ENCODE peak calls at places on chromosomes 7 and 10, in nine cellular contexts. T is sigmoid colon, F is GM12878, B is H1, N is transverse colon, R is suprapubic skin, K is endothelial cell of umbilical vein, X is stomach, Z is spleen. J is an unnamed sample.

GRCh38 chr10:102714621-102715455 is at the start of gene SFXN2:
- DNase-seq in B (no peak), R (peak; percentile 80), T (no peak), K (no peak), F (no peak), N (peak; percentile 47), Z (no peak), X (peak; percentile 49), J (no peak)

GRCh38 chr7:122677149-122677548 is 21.8 kb downstream of the RNF133 start:
- DNase-seq in Z (no peak), R (no peak), X (no peak), K (no peak), B (no peak), T (no peak), N (no peak), F (no peak), J (no peak)

GRCh38 chr7:114409750-114410149 is 4.9 kb upstream of the FOXP2 start:
- DNase-seq in X (no peak), T (no peak), Z (no peak), R (no peak), N (no peak), B (no peak), F (no peak), K (no peak), J (no peak)

GRCh38 chr7:120994512-120995363 is 6.2 kb downstream of the CPED1 start:
- DNase-seq in K (no peak), F (no peak), B (no peak), N (no peak), X (no peak), Z (no peak), T (no peak), R (no peak), J (no peak)

GRCh38 chr10:5684971-5685763 is 529 bp downstream of the TASOR2 start:
- DNase-seq in N (peak; percentile 75), K (peak; percentile 82), T (peak; percentile 81), F (peak; percentile 26), B (no peak), R (peak; percentile 77), X (peak; percentile 66), Z (peak; percentile 88), J (no peak)

GRCh38 chr7:34269084-34269483 is 363.7 kb downstream of the BMPER start:
- DNase-seq in N (no peak), T (no peak), R (no peak), B (no peak), F (no peak), Z (no peak), K (no peak), X (no peak), J (no peak)

GRCh38 chr10:70370766-70371165 is 11.7 kb downstream of the LRRC20 start:
- DNase-seq in T (no peak), X (no peak), Z (no peak), F (no peak), R (no peak), K (no peak), N (no peak), B (no peak), J (no peak)

GRCh38 chr10:132804785-132805426 is 19.0 kb upstream of the NKX6-2 start:
- DNase-seq in Z (no peak), N (no peak), B (no peak), X (peak; percentile 20), K (no peak), F (no peak), T (peak; percentile 48), R (no peak), J (no peak)

GRCh38 chr7:28207486-28208158 is 27.0 kb upstream of the JAZF1 start:
- DNase-seq in K (peak; percentile 78), F (peak; percentile 41), B (no peak), Z (no peak), R (no peak), N (no peak), X (no peak), T (no peak), J (no peak)

GRCh38 chr7:26237035-26237807 is 35.7 kb downstream of the CBX3 start:
- DNase-seq in Z (no peak), F (no peak), B (no peak), X (no peak), K (no peak), R (no peak), N (no peak), T (no peak), J (no peak)

GRCh38 chr10:88490216-88490980 is 92.7 kb downstream of the RNLS start:
- DNase-seq in K (no peak), X (no peak), B (no peak), T (no peak), N (no peak), R (no peak), F (no peak), Z (no peak), J (no peak)

GRCh38 chr7:88835147-88835728 is 39.7 kb upstream of the TEX47 start:
- DNase-seq in B (peak; percentile 3), T (no peak), X (no peak), K (peak; percentile 58), Z (no peak), R (no peak), N (no peak), F (peak; percentile 15), J (no peak)

GRCh38 chr10:6410830-6411229 is 169.2 kb downstream of the PRKCQ start:
- DNase-seq in F (no peak), T (no peak), X (no peak), N (no peak), R (no peak), K (no peak), B (no peak), Z (no peak), J (peak; percentile 40)

GRCh38 chr10:29946953-29947700 is 112.3 kb downstream of the JCAD start:
- DNase-seq in B (no peak), K (peak; percentile 73), F (no peak), T (peak; percentile 88), N (no peak), X (peak; percentile 50), R (peak; percentile 69), Z (no peak), J (no peak)

GRCh38 chr7:18475488-18475887 is 20.1 kb upstream of the HDAC9 start:
- DNase-seq in R (no peak), K (no peak), N (no peak), B (no peak), Z (no peak), T (no peak), F (no peak), X (no peak), J (no peak)

GRCh38 chr7:1593091-1593866 is 23.4 kb upstream of the PSMG3 start:
- DNase-seq in K (no peak), F (no peak), X (no peak), T (no peak), R (no peak), Z (no peak), N (no peak), B (no peak), J (no peak)
- TF ChIP-seq CTCF in K (peak; percentile 60), F (no peak), X (peak; percentile 9), T (no peak), R (no peak), Z (no peak), N (no peak), B (peak; percentile 21), J (no peak)

DNA sequence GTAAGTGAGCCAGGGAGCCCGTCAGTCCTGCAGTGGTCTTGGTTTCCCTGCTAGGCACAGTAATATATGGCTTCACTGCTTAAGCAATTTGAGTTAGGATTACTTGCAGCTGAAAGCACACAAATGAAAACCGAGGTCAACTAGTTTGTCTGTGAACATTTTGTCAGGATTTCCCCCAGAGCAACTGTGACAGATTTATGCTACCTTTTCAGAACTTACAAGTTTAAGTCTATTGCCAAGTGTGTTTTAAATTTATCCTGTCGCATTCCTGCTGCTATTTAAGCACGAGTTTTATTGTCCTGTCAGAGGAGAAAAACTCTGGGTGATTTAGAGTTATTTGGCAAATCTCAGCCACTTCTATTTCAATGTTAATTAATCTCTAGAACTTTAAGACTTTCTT is 381.9 kb downstream of the PHF14 start:
- DNase-seq in N (no peak), Z (no peak), B (no peak), K (no peak), T (no peak), X (no peak), F (no peak), R (no peak), J (no peak)
- TF ChIP-seq POLR2AphosphoS5 in N (no peak), Z (no peak), B (no peak), K (no peak), T (no peak), X (no peak), F (no peak), R (no peak), J (no peak)

DNA sequence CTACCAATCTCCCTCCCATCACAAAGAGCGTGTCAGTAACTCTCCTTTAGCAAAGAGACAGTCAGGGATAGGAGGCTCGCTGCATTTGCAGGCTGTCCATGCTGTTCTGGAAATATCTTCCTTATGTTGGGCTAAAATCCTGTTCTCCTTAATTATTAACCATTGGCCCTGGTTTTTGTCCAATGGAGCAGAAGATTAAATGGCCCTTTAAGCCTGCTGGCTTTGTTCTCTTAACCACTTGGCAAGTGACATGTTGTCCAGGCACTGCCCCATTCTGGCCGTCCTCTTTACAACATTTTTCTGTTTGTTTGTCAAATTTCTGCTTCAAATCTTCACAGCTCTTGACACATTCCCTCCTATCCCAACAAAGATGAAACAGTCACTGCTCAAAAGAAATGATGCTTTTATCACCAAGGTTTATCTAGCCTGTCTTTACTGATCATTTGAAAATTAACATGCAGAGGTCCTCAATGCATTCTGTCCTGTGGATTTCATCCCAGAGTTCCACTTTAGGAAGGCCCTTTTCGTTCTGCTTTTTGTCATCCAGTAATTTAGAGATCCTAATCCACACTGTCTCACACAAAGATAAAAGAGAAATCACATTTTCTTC is 700.4 kb downstream of the KCNMA1 start:
- DNase-seq in T (no peak), Z (no peak), F (no peak), N (no peak), R (no peak), B (no peak), K (no peak), X (no peak), J (no peak)
- H3K4me1 ChIP-seq in T (peaks cover 55% of the 10 kb centered on the region), Z (no peaks in the 10 kb centered on the region), F (no peaks in the 10 kb centered on the region), N (peaks cover 17% of the 10 kb centered on the region), R (peaks cover 5% of the 10 kb centered on the region), B (no peaks in the 10 kb centered on the region), K (no peaks in the 10 kb centered on the region), X (peaks cover 38% of the 10 kb centered on the region), J (no peaks in the 10 kb centered on the region)

GRCh38 chr10:72123616-72124015 is 35.3 kb upstream of the SPOCK2 start:
- DNase-seq in K (no peak), N (no peak), Z (no peak), F (no peak), X (no peak), T (no peak), R (no peak), B (no peak), J (no peak)

GRCh38 chr10:72126872-72127232 is 38.5 kb upstream of the SPOCK2 start:
- DNase-seq in B (no peak), R (no peak), X (no peak), N (no peak), K (no peak), T (no peak), Z (no peak), F (no peak), J (no peak)

GRCh38 chr10:72124984-72125383 is 36.6 kb upstream of the SPOCK2 start:
- DNase-seq in K (no peak), X (no peak), Z (no peak), T (no peak), B (no peak), N (no peak), R (no peak), F (no peak), J (no peak)

GRCh38 chr10:72126184-72126871 is 38.0 kb upstream of the SPOCK2 start:
- DNase-seq in X (no peak), B (no peak), T (no peak), N (no peak), F (no peak), R (no peak), K (peak; percentile 65), Z (no peak), J (no peak)

GRCh38 chr10:72127571-72127970 is 39.2 kb upstream of the SPOCK2 start:
- DNase-seq in R (no peak), N (no peak), F (no peak), X (no peak), B (no peak), Z (no peak), K (no peak), T (no peak), J (no peak)
- TF ChIP-seq CTCF in R (no peak), N (no peak), F (no peak), X (no peak), B (no peak), Z (no peak), K (no peak), T (no peak), J (no peak)

J was measured in vagina.